ENCODE peak calls at places on chromosomes 7 and 10, in four cellular contexts. F is hepatocyte, U is aorta, X is neuronal stem cell. V is an unnamed sample.

GRCh38 chr7:73972614-73973013 is 55.4 kb upstream of the ELN start:
- DNase-seq in F (no peak), U (no peak), X (no peak), V (no peak)

GRCh38 chr10:82778908-82779307 is 903.9 kb downstream of the NRG3 start:
- DNase-seq in F (no peak), U (no peak), X (no peak), V (no peak)

GRCh38 chr7:116101709-116102108 is 71.1 kb upstream of the TFEC start:
- DNase-seq in F (no peak), U (no peak), X (no peak), V (no peak)

GRCh38 chr7:152673902-152674301 is 2.0 kb downstream of the XRCC2 start:
- DNase-seq in F (no peak), U (no peak), X (no peak), V (no peak)

GRCh38 chr10:101112799-101113594 is 18.1 kb upstream of the TLX1 start:
- DNase-seq in F (no peak), U (no peak), X (no peak), V (no peak)

GRCh38 chr7:81626008-81626407 is 143.8 kb downstream of the HGF start:
- DNase-seq in F (no peak), U (no peak), X (no peak), V (peak; percentile 11)

GRCh38 chr7:47580811-47581331 is 1.0 kb downstream of the TNS3 start:
- DNase-seq in F (no peak), U (no peak), X (no peak), V (no peak)

GRCh38 chr7:39336457-39336856 is 229.7 kb upstream of the YAE1 start:
- DNase-seq in F (peak; percentile 8), U (no peak), X (no peak), V (no peak)

GRCh38 chr10:101826852-101827434 is 8.7 kb upstream of the OGA start:
- DNase-seq in F (no peak), U (no peak), X (no peak), V (no peak)

GRCh38 chr10:103153302-103153759 is 39.7 kb downstream of the NT5C2 start:
- DNase-seq in F (no peak), U (no peak), X (no peak), V (no peak)

GRCh38 chr7:44196450-44196872 is 4.3 kb upstream of the YKT6 start:
- DNase-seq in F (peak; percentile 75), U (no peak), X (peak; percentile 42), V (peak; percentile 28)

GRCh38 chr7:90474284-90475210 is 5.1 kb downstream of the PTTG1IP2 start:
- DNase-seq in F (no peak), U (no peak), X (no peak), V (peak; percentile 82)

GRCh38 chr7:16644987-16645592 is 464 bp downstream of the ANKMY2 start:
- DNase-seq in F (no peak), U (peak; percentile 55), X (no peak), V (peak; percentile 30)

GRCh38 chr7:122054393-122054792 is 89.7 kb downstream of the AASS start:
- DNase-seq in F (no peak), U (no peak), X (no peak), V (no peak)

GRCh38 chr7:106346167-106346677 is 61.4 kb upstream of the NAMPT start:
- DNase-seq in F (no peak), U (no peak), X (no peak), V (no peak)

GRCh38 chr7:30321089-30321991 is 36.9 kb downstream of the ZNRF2 start:
- DNase-seq in F (no peak), U (no peak), X (no peak), V (no peak)

GRCh38 chr10:23065549-23065948 is 29.8 kb upstream of the MSRB2 start:
- DNase-seq in F (peak; percentile 39), U (peak; percentile 86), X (no peak), V (peak; percentile 81)

GRCh38 chr7:29005829-29006228 is 47.7 kb upstream of the TRIL start:
- DNase-seq in F (peak; percentile 28), U (no peak), X (no peak), V (peak; percentile 8)

GRCh38 chr10:109852004-109852717 is 71.2 kb downstream of the XPNPEP1 start:
- DNase-seq in F (peak; percentile 88), U (peak; percentile 81), X (peak; percentile 79), V (peak; percentile 64)

GRCh38 chr7:36175872-36176271 is 22.8 kb downstream of the EEPD1 start:
- DNase-seq in F (no peak), U (peak; percentile 81), X (no peak), V (no peak)

GRCh38 chr10:88879754-88880286 is at the start of gene STAMBPL1:
- DNase-seq in F (peak; percentile 69), U (peak; percentile 76), X (no peak), V (no peak)

GRCh38 chr7:30471205-30471604 is 7.4 kb downstream of the NOD1 start:
- DNase-seq in F (no peak), U (no peak), X (no peak), V (no peak)

GRCh38 chr7:63113713-63114285 is 884.9 kb upstream of the ZNF722 start:
- DNase-seq in F (no peak), U (no peak), X (no peak), V (no peak)

GRCh38 chr7:30612658-30613265 is 18.1 kb downstream of the GARS1 start:
- DNase-seq in F (no peak), U (no peak), X (no peak), V (peak; percentile 37)

GRCh38 chr10:14405076-14406065 is 74.6 kb upstream of the FRMD4A start:
- DNase-seq in F (peak; percentile 30), U (no peak), X (no peak), V (peak; percentile 87)

GRCh38 chr10:53140516-53140915 is 367.9 kb upstream of the MBL2 start:
- DNase-seq in F (no peak), U (no peak), X (no peak), V (peak; percentile 30)

GRCh38 chr10:44857363-44858016 is 53.6 kb upstream of the TMEM72 start:
- DNase-seq in F (peak; percentile 74), U (peak; percentile 75), X (peak; percentile 93), V (peak; percentile 85)

GRCh38 chr7:84060760-84061261 is 133.8 kb downstream of the SEMA3A start:
- DNase-seq in F (no peak), U (no peak), X (no peak), V (no peak)

GRCh38 chr10:69470463-69471163 is 19.3 kb downstream of the TSPAN15 start:
- DNase-seq in F (no peak), U (no peak), X (no peak), V (no peak)

GRCh38 chr7:77796960-77797359 is 1.3 kb downstream of the TMEM60 start:
- DNase-seq in F (no peak), U (no peak), X (no peak), V (no peak)

GRCh38 chr7:121504478-121504877 is 108.4 kb upstream of the FAM3C start:
- DNase-seq in F (peak; percentile 81), U (peak; percentile 68), X (no peak), V (peak; percentile 77)

GRCh38 chr10:69242037-69242843 is 22.1 kb downstream of the HKDC1 start:
- DNase-seq in F (no peak), U (no peak), X (no peak), V (no peak)

GRCh38 chr10:103733002-103733419 is 122.4 kb downstream of the SH3PXD2A start:
- DNase-seq in F (no peak), U (no peak), X (no peak), V (no peak)

GRCh38 chr10:119644215-119644826 is 6.9 kb upstream of the BAG3 start:
- DNase-seq in F (peak; percentile 58), U (no peak), X (no peak), V (no peak)

GRCh38 chr10:7583626-7584025 is 83.1 kb downstream of the ITIH5 start:
- DNase-seq in F (no peak), U (no peak), X (no peak), V (no peak)
- H3K36me3 ChIP-seq in F (no peaks in the 10 kb centered on the region), U (no peaks in the 10 kb centered on the region), X (no peaks in the 10 kb centered on the region), V (no peaks in the 10 kb centered on the region)

GRCh38 chr10:71648595-71649320 is 70.8 kb downstream of the C10orf105 start:
- DNase-seq in F (no peak), U (no peak), X (no peak), V (peak; percentile 16)
- H3K4me3 ChIP-seq in F (no peak overlapping the region), U (no peak overlapping the region), X (no peak overlapping the region), V (no peak overlapping the region)

GRCh38 chr10:122822973-122823690 is 22.5 kb downstream of the CUZD1 start:
- DNase-seq in F (no peak), U (no peak), X (no peak), V (no peak)
- H3K27me3 ChIP-seq in F (peaks cover 4% of the 10 kb centered on the region), U (no peaks in the 10 kb centered on the region), X (peaks cover 9% of the 10 kb centered on the region), V (peaks cover 5% of the 10 kb centered on the region)

GRCh38 chr10:125118701-125119100 is 41.7 kb downstream of the CTBP2 start:
- DNase-seq in F (no peak), U (no peak), X (no peak), V (no peak)

GRCh38 chr10:125122566-125122965 is 37.8 kb downstream of the CTBP2 start:
- DNase-seq in F (no peak), U (no peak), X (no peak), V (no peak)

GRCh38 chr10:125117941-125118630 is 42.3 kb downstream of the CTBP2 start:
- DNase-seq in F (no peak), U (no peak), X (no peak), V (no peak)

GRCh38 chr10:125121003-125121402 is 39.4 kb downstream of the CTBP2 start:
- DNase-seq in F (no peak), U (no peak), X (no peak), V (no peak)

GRCh38 chr10:125120046-125120710 is 40.2 kb downstream of the CTBP2 start:
- DNase-seq in F (no peak), U (no peak), X (no peak), V (peak; percentile 88)
- H3K36me3 ChIP-seq in F (no peaks in the 10 kb centered on the region), U (no peaks in the 10 kb centered on the region), X (peaks cover 4% of the 10 kb centered on the region), V (peaks cover 39% of the 10 kb centered on the region)

GRCh38 chr10:92242380-92242779 is 48.5 kb downstream of the CPEB3 start:
- DNase-seq in F (no peak), U (no peak), X (no peak), V (no peak)
- H3K4me3 ChIP-seq in F (no peak overlapping the region), U (no peak overlapping the region), X (no peak overlapping the region), V (no peak overlapping the region)

GRCh38 chr7:150979706-150980390 is 1.7 kb upstream of the KCNH2 start:
- DNase-seq in F (no peak), U (no peak), X (no peak), V (peak; percentile 21)
- H3K27me3 ChIP-seq in F (peaks cover 31% of the 10 kb centered on the region), U (no peaks in the 10 kb centered on the region), X (peaks cover 44% of the 10 kb centered on the region), V (no peaks in the 10 kb centered on the region)

GRCh38 chr7:862157-862556 is 14.2 kb upstream of the GET4 start:
- DNase-seq in F (no peak), U (no peak), X (no peak), V (no peak)
- H3K36me3 ChIP-seq in F (no peaks in the 10 kb centered on the region), U (peaks cover 14% of the 10 kb centered on the region), X (peaks cover 47% of the 10 kb centered on the region), V (peaks cover 68% of the 10 kb centered on the region)

GRCh38 chr10:63241898-63242297 is 108.8 kb downstream of the NRBF2 start:
- DNase-seq in F (no peak), U (no peak), X (no peak), V (no peak)
- H3K4me3 ChIP-seq in F (no peak overlapping the region), U (no peak overlapping the region), X (no peak overlapping the region), V (no peak overlapping the region)

DNA sequence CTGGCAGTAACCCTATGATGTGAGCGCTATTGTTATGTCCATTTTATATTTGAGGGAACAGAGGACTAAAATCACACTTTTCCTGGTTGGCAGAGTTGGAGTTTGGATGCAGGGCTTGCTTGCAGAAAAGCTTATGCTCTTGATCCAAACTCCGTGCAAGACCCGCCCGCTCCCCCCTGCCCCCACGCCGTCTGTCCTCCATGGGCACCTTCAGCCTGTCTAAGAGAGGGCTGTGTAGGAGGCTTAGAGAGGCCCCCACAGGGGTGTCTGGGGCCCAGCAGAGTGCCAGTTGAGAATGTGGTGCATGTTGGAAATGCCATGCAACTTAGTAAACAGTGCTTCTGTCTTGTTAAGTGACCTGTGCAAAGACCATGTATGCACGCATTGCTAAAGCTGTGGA is 170.5 kb upstream of the NPY start:
- DNase-seq in F (no peak), U (no peak), X (no peak), V (no peak)
- H3K27me3 ChIP-seq in F (no peaks in the 10 kb centered on the region), U (no peaks in the 10 kb centered on the region), X (no peaks in the 10 kb centered on the region), V (no peaks in the 10 kb centered on the region)

V was measured in MG63.